ENCODE peak calls at places on chromosomes 6 and 20, in nine cellular contexts. U, T, P, N, R, L, C, A and E are unnamed samples. For H3K4me1 and H3K9me3, the result is how much of the 10 kb centered on the place peaks cover.

GRCh38 chr6:134632034-134632433 is 314.1 kb upstream of the SGK1 start:
- DNase-seq in P (no peak), A (no peak), U (no peak), C (no peak), L (no peak), T (no peak), R (no peak), N (no peak), E (no peak)

GRCh38 chr6:96015791-96016776 is at the start of gene FUT9:
- DNase-seq in T (peak), A (no peak), U (no peak), N (peak), C (no peak), R (no peak), P (no peak), L (no peak), E (peak)

GRCh38 chr20:25059487-25059820 is 1.5 kb upstream of the ACSS1 start:
- DNase-seq in A (no peak), C (no peak), P (no peak), T (no peak), R (no peak), L (no peak), N (peak), U (no peak), E (no peak)

GRCh38 chr6:139879823-139880356 is 505.4 kb upstream of the CITED2 start:
- DNase-seq in R (no peak), U (no peak), P (no peak), L (no peak), T (no peak), N (no peak), C (no peak), A (no peak), E (no peak)

GRCh38 chr6:41021832-41022231 is 17.2 kb downstream of the UNC5CL start:
- DNase-seq in N (no peak), U (no peak), A (no peak), T (no peak), R (no peak), P (peak), L (no peak), C (no peak), E (no peak)

GRCh38 chr20:44805991-44806729 is 4.2 kb downstream of the RIMS4 start:
- DNase-seq in L (no peak), P (peak), N (no peak), U (peak), T (no peak), A (no peak), R (no peak), C (no peak), E (peak)

GRCh38 chr20:62795023-62795761 is 1.1 kb upstream of the MRGBP start:
- DNase-seq in C (peak), T (peak), U (no peak), L (peak), N (no peak), A (no peak), R (peak), P (peak), E (peak)

GRCh38 chr6:167045828-167046580 is 46.8 kb downstream of the CEP43 start:
- DNase-seq in A (no peak), L (no peak), R (no peak), P (no peak), U (no peak), T (no peak), N (no peak), C (no peak), E (no peak)

GRCh38 chr20:25296094-25297093 is 48.5 kb downstream of the PYGB start:
- DNase-seq in A (no peak), P (no peak), L (no peak), N (no peak), U (no peak), R (no peak), C (peak), T (no peak), E (peak)

GRCh38 chr6:23137596-23137995 is 568.2 kb downstream of the HDGFL1 start:
- DNase-seq in U (no peak), L (no peak), T (no peak), A (no peak), C (no peak), P (no peak), R (no peak), N (no peak), E (no peak)

GRCh38 chr6:34973547-34974248 is 84.6 kb downstream of the ANKS1A start:
- DNase-seq in T (no peak), C (no peak), P (no peak), U (no peak), N (no peak), L (no peak), R (no peak), A (no peak), E (no peak)

GRCh38 chr20:43568706-43569105 is 9.9 kb downstream of the SGK2 start:
- DNase-seq in P (no peak), N (no peak), T (no peak), U (no peak), L (no peak), R (no peak), C (no peak), A (no peak), E (no peak)

GRCh38 chr6:151763303-151763702 is 44.2 kb upstream of the ESR1 start:
- DNase-seq in T (no peak), N (no peak), R (no peak), P (peak), A (no peak), U (no peak), C (no peak), L (no peak), E (no peak)

GRCh38 chr6:168390746-168391400 is 50.1 kb upstream of the SMOC2 start:
- DNase-seq in L (no peak), R (peak), C (no peak), N (peak), T (peak), A (no peak), P (no peak), U (no peak), E (no peak)

GRCh38 chr20:24144371-24144770 is 155.8 kb upstream of the GGTLC1 start:
- DNase-seq in N (no peak), A (no peak), P (no peak), T (no peak), U (no peak), C (no peak), L (no peak), R (no peak), E (no peak)

GRCh38 chr6:161569071-161569470 is 295.2 kb upstream of the AGPAT4 start:
- DNase-seq in C (no peak), T (no peak), L (no peak), P (no peak), N (no peak), U (no peak), A (no peak), R (no peak), E (no peak)

GRCh38 chr20:45959126-45959525 is 12.9 kb downstream of the ZNF335 start:
- DNase-seq in U (no peak), C (no peak), P (no peak), R (peak), L (no peak), A (no peak), N (no peak), T (no peak), E (no peak)

GRCh38 chr6:56865081-56865875 is 89.6 kb upstream of the BEND6 start:
- DNase-seq in R (no peak), L (no peak), C (no peak), T (no peak), U (no peak), P (no peak), A (no peak), N (no peak), E (no peak)

GRCh38 chr6:159692303-159693127 is 526 bp downstream of the SOD2 start:
- DNase-seq in T (no peak), C (peak), R (peak), P (peak), L (peak), N (peak), A (no peak), U (no peak), E (peak)
- H3K4me1 ChIP-seq in T (under half), C (under half), R (under half), P (under half), L (half or more), N (half or more), A (under half), U (under half), E (under half)

GRCh38 chr6:157145656-157146285 is 177.5 kb downstream of the TMEM242 start:
- DNase-seq in U (no peak), N (no peak), T (no peak), C (no peak), P (no peak), A (no peak), R (no peak), L (no peak), E (no peak)
- H3K27ac ChIP-seq in U (peak), N (no peak), T (peak), C (no peak), P (no peak), A (no peak), R (no peak), L (peak), E (no peak)

GRCh38 chr20:37454636-37455035 is 66.4 kb upstream of the NNAT start:
- DNase-seq in T (no peak), U (no peak), N (no peak), L (no peak), A (no peak), P (no peak), R (no peak), C (no peak), E (no peak)
- H3K9me3 ChIP-seq in T (under half), U (under half), N (under half), L (under half), A (under half), P (under half), R (under half), C (under half), E (under half)

GRCh38 chr20:19942611-19943010 is 74.6 kb upstream of the NAA20 start:
- DNase-seq in U (no peak), A (no peak), T (no peak), N (no peak), C (no peak), P (no peak), R (no peak), L (no peak), E (no peak)
- H3K4me1 ChIP-seq in U (under half), A (under half), T (half or more), N (under half), C (under half), P (under half), R (under half), L (half or more), E (under half)

GRCh38 chr6:52647199-52647598 is 23.7 kb upstream of the TMEM14A start:
- DNase-seq in N (no peak), A (no peak), T (no peak), P (no peak), U (no peak), R (no peak), L (no peak), C (no peak), E (no peak)
- H3K27ac ChIP-seq in N (no peak), A (no peak), T (no peak), P (no peak), U (no peak), R (no peak), L (no peak), C (no peak), E (no peak)

DNA sequence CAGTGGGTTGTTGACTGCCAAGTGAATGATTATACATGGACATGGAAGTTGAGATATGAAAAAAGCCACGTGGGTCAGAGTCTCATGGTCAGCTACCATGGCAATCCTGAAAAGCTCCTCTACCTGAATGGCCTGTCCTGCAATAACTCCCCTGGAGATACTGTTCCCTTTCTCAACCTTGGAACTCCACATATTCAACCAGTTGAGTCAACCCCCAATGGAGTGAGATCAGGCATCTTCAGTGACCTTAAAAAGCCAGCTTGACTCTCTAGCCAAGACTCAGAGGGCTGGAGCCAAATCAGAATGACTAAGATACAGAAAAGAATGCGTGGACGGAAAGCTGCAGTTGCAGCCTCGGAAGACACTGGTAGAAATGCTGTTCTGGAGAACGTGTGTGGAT is 341.3 kb downstream of the FOXA2 start:
- DNase-seq in A (no peak), R (no peak), P (no peak), C (no peak), N (no peak), U (no peak), T (no peak), L (no peak), E (no peak)
- H3K9me3 ChIP-seq in A (under half), R (under half), P (under half), C (under half), N (under half), U (under half), T (under half), L (under half), E (under half)